ENCODE peak calls at places on chromosomes 7 and 10, in four cellular contexts. R, V, I and W are unnamed samples.

GRCh38 chr7:98365863-98366561 is 34.9 kb downstream of the BAIAP2L1 start:
- DNase-seq in I (no peak), V (no peak), R (no peak), W (no peak)

GRCh38 chr7:44801890-44802289 is 5.4 kb downstream of the PPIA start:
- DNase-seq in I (no peak), V (no peak), R (no peak), W (no peak)

GRCh38 chr10:49837685-49838084 is 75.6 kb upstream of the OGDHL start:
- DNase-seq in R (no peak), V (no peak), I (no peak), W (no peak)

GRCh38 chr10:13890617-13891541 is 304.1 kb downstream of the PRPF18 start:
- DNase-seq in V (peak), I (no peak), R (no peak), W (no peak)

GRCh38 chr7:112726076-112726475 is 64.1 kb downstream of the TMEM168 start:
- DNase-seq in R (no peak), V (no peak), I (no peak), W (no peak)

GRCh38 chr10:98314577-98315284 is 46.7 kb upstream of the LOXL4 start:
- DNase-seq in R (no peak), I (no peak), V (no peak), W (no peak)

GRCh38 chr10:72335394-72336258 is 19.1 kb downstream of the DNAJB12 start:
- DNase-seq in R (no peak), I (peak), V (no peak), W (no peak)

GRCh38 chr7:132939495-132939894 is 142.4 kb downstream of the CHCHD3 start:
- DNase-seq in R (no peak), I (no peak), V (no peak), W (no peak)